ENCODE peak calls at places on chromosomes 11 and 22, in ten cellular contexts. One of them, this sample, is unnamed.

GRCh38 chr11:68954970-68955958 is 25.5 kb downstream of the MRGPRD start:
- DNase-seq in stimulated activated CD8-positive, alpha-beta memory T cell treated with anti-CD3 and anti-CD28 coated beads, Interleukin-12 subunit alpha, Interleukin-12 subunit beta, amount 100 ng/mL, for 1 hour: no peak
- DNase-seq in NCI-H69: peak
- DNase-seq in activated naive CD8-positive, alpha-beta T cell treated with anti-CD3 and anti-CD28 coated beads, Interleukin-2, amount 50 U/mL, for 16 hours: no peak
- DNase-seq in HS-5: no peak
- DNase-seq in stimulated activated CD4-positive, alpha-beta T cell treated with anti-CD3 and anti-CD28 coated beads, Interleukin-2, amount 100 ng/mL, for 24 hours: no peak
- DNase-seq in anterior cingulate cortex: no peak
- DNase-seq in M059J: peak
- DNase-seq in astrocyte of the spinal cord: peak
- DNase-seq in HAP-1: no peak
- DNase-seq in this sample: no peak

GRCh38 chr22:43013355-43014061 is 1.4 kb downstream of the PACSIN2 start:
- DNase-seq in activated naive CD8-positive, alpha-beta T cell treated with anti-CD3 and anti-CD28 coated beads, Interleukin-2, amount 50 U/mL, for 16 hours: no peak
- DNase-seq in stimulated activated CD4-positive, alpha-beta T cell treated with anti-CD3 and anti-CD28 coated beads, Interleukin-2, amount 100 ng/mL, for 24 hours: no peak
- DNase-seq in NCI-H69: peak
- DNase-seq in HS-5: no peak
- DNase-seq in astrocyte of the spinal cord: peak
- DNase-seq in stimulated activated CD8-positive, alpha-beta memory T cell treated with anti-CD3 and anti-CD28 coated beads, Interleukin-12 subunit alpha, Interleukin-12 subunit beta, amount 100 ng/mL, for 1 hour: no peak
- DNase-seq in HAP-1: no peak
- DNase-seq in M059J: peak
- DNase-seq in anterior cingulate cortex: no peak
- DNase-seq in this sample: no peak

GRCh38 chr11:77747381-77747969 is 73.0 kb downstream of the RSF1 start:
- DNase-seq in M059J: no peak
- DNase-seq in NCI-H69: no peak
- DNase-seq in stimulated activated CD8-positive, alpha-beta memory T cell treated with anti-CD3 and anti-CD28 coated beads, Interleukin-12 subunit alpha, Interleukin-12 subunit beta, amount 100 ng/mL, for 1 hour: no peak
- DNase-seq in activated naive CD8-positive, alpha-beta T cell treated with anti-CD3 and anti-CD28 coated beads, Interleukin-2, amount 50 U/mL, for 16 hours: no peak
- DNase-seq in HAP-1: no peak
- DNase-seq in stimulated activated CD4-positive, alpha-beta T cell treated with anti-CD3 and anti-CD28 coated beads, Interleukin-2, amount 100 ng/mL, for 24 hours: no peak
- DNase-seq in astrocyte of the spinal cord: peak
- DNase-seq in HS-5: no peak
- DNase-seq in anterior cingulate cortex: no peak
- DNase-seq in this sample: no peak

GRCh38 chr11:109606256-109606655 is 184.3 kb downstream of the C11orf87 start:
- DNase-seq in NCI-H69: no peak
- DNase-seq in HAP-1: no peak
- DNase-seq in stimulated activated CD8-positive, alpha-beta memory T cell treated with anti-CD3 and anti-CD28 coated beads, Interleukin-12 subunit alpha, Interleukin-12 subunit beta, amount 100 ng/mL, for 1 hour: no peak
- DNase-seq in activated naive CD8-positive, alpha-beta T cell treated with anti-CD3 and anti-CD28 coated beads, Interleukin-2, amount 50 U/mL, for 16 hours: no peak
- DNase-seq in HS-5: no peak
- DNase-seq in anterior cingulate cortex: no peak
- DNase-seq in M059J: no peak
- DNase-seq in astrocyte of the spinal cord: no peak
- DNase-seq in stimulated activated CD4-positive, alpha-beta T cell treated with anti-CD3 and anti-CD28 coated beads, Interleukin-2, amount 100 ng/mL, for 24 hours: no peak
- DNase-seq in this sample: peak

GRCh38 chr11:130121430-130121978 is 38.1 kb upstream of the ST14 start:
- DNase-seq in astrocyte of the spinal cord: peak
- DNase-seq in HS-5: no peak
- DNase-seq in HAP-1: no peak
- DNase-seq in NCI-H69: no peak
- DNase-seq in stimulated activated CD8-positive, alpha-beta memory T cell treated with anti-CD3 and anti-CD28 coated beads, Interleukin-12 subunit alpha, Interleukin-12 subunit beta, amount 100 ng/mL, for 1 hour: no peak
- DNase-seq in activated naive CD8-positive, alpha-beta T cell treated with anti-CD3 and anti-CD28 coated beads, Interleukin-2, amount 50 U/mL, for 16 hours: no peak
- DNase-seq in M059J: peak
- DNase-seq in stimulated activated CD4-positive, alpha-beta T cell treated with anti-CD3 and anti-CD28 coated beads, Interleukin-2, amount 100 ng/mL, for 24 hours: no peak
- DNase-seq in anterior cingulate cortex: no peak
- DNase-seq in this sample: no peak

GRCh38 chr11:32071811-32072210 is 19.1 kb upstream of the RCN1 start:
- DNase-seq in HAP-1: no peak
- DNase-seq in astrocyte of the spinal cord: peak
- DNase-seq in anterior cingulate cortex: no peak
- DNase-seq in stimulated activated CD4-positive, alpha-beta T cell treated with anti-CD3 and anti-CD28 coated beads, Interleukin-2, amount 100 ng/mL, for 24 hours: no peak
- DNase-seq in M059J: peak
- DNase-seq in activated naive CD8-positive, alpha-beta T cell treated with anti-CD3 and anti-CD28 coated beads, Interleukin-2, amount 50 U/mL, for 16 hours: no peak
- DNase-seq in stimulated activated CD8-positive, alpha-beta memory T cell treated with anti-CD3 and anti-CD28 coated beads, Interleukin-12 subunit alpha, Interleukin-12 subunit beta, amount 100 ng/mL, for 1 hour: no peak
- DNase-seq in NCI-H69: peak
- DNase-seq in HS-5: no peak
- DNase-seq in this sample: no peak

GRCh38 chr22:38296372-38296771 is 20.9 kb downstream of the CSNK1E start:
- DNase-seq in astrocyte of the spinal cord: no peak
- DNase-seq in activated naive CD8-positive, alpha-beta T cell treated with anti-CD3 and anti-CD28 coated beads, Interleukin-2, amount 50 U/mL, for 16 hours: no peak
- DNase-seq in M059J: peak
- DNase-seq in stimulated activated CD8-positive, alpha-beta memory T cell treated with anti-CD3 and anti-CD28 coated beads, Interleukin-12 subunit alpha, Interleukin-12 subunit beta, amount 100 ng/mL, for 1 hour: no peak
- DNase-seq in HS-5: no peak
- DNase-seq in NCI-H69: no peak
- DNase-seq in stimulated activated CD4-positive, alpha-beta T cell treated with anti-CD3 and anti-CD28 coated beads, Interleukin-2, amount 100 ng/mL, for 24 hours: no peak
- DNase-seq in HAP-1: no peak
- DNase-seq in anterior cingulate cortex: no peak
- DNase-seq in this sample: no peak

GRCh38 chr11:120652705-120653335 is 141.3 kb downstream of the GRIK4 start:
- DNase-seq in anterior cingulate cortex: no peak
- DNase-seq in HAP-1: no peak
- DNase-seq in astrocyte of the spinal cord: no peak
- DNase-seq in M059J: no peak
- DNase-seq in NCI-H69: peak
- DNase-seq in stimulated activated CD8-positive, alpha-beta memory T cell treated with anti-CD3 and anti-CD28 coated beads, Interleukin-12 subunit alpha, Interleukin-12 subunit beta, amount 100 ng/mL, for 1 hour: no peak
- DNase-seq in stimulated activated CD4-positive, alpha-beta T cell treated with anti-CD3 and anti-CD28 coated beads, Interleukin-2, amount 100 ng/mL, for 24 hours: peak
- DNase-seq in HS-5: no peak
- DNase-seq in activated naive CD8-positive, alpha-beta T cell treated with anti-CD3 and anti-CD28 coated beads, Interleukin-2, amount 50 U/mL, for 16 hours: no peak
- DNase-seq in this sample: no peak

GRCh38 chr11:93512073-93512475 is 31.1 kb downstream of the SMCO4 start:
- DNase-seq in M059J: no peak
- DNase-seq in HS-5: no peak
- DNase-seq in NCI-H69: no peak
- DNase-seq in anterior cingulate cortex: no peak
- DNase-seq in astrocyte of the spinal cord: no peak
- DNase-seq in HAP-1: no peak
- DNase-seq in stimulated activated CD4-positive, alpha-beta T cell treated with anti-CD3 and anti-CD28 coated beads, Interleukin-2, amount 100 ng/mL, for 24 hours: no peak
- DNase-seq in stimulated activated CD8-positive, alpha-beta memory T cell treated with anti-CD3 and anti-CD28 coated beads, Interleukin-12 subunit alpha, Interleukin-12 subunit beta, amount 100 ng/mL, for 1 hour: no peak
- DNase-seq in activated naive CD8-positive, alpha-beta T cell treated with anti-CD3 and anti-CD28 coated beads, Interleukin-2, amount 50 U/mL, for 16 hours: no peak
- DNase-seq in this sample: no peak

GRCh38 chr22:26486394-26486793 is 2.7 kb downstream of the SRRD start:
- DNase-seq in M059J: no peak
- DNase-seq in anterior cingulate cortex: no peak
- DNase-seq in activated naive CD8-positive, alpha-beta T cell treated with anti-CD3 and anti-CD28 coated beads, Interleukin-2, amount 50 U/mL, for 16 hours: no peak
- DNase-seq in astrocyte of the spinal cord: no peak
- DNase-seq in stimulated activated CD8-positive, alpha-beta memory T cell treated with anti-CD3 and anti-CD28 coated beads, Interleukin-12 subunit alpha, Interleukin-12 subunit beta, amount 100 ng/mL, for 1 hour: no peak
- DNase-seq in stimulated activated CD4-positive, alpha-beta T cell treated with anti-CD3 and anti-CD28 coated beads, Interleukin-2, amount 100 ng/mL, for 24 hours: no peak
- DNase-seq in HAP-1: no peak
- DNase-seq in NCI-H69: no peak
- DNase-seq in HS-5: no peak
- DNase-seq in this sample: peak

GRCh38 chr11:47917643-47918369 is 62.6 kb upstream of the PTPRJ start:
- DNase-seq in M059J: peak
- DNase-seq in HAP-1: no peak
- DNase-seq in HS-5: no peak
- DNase-seq in stimulated activated CD8-positive, alpha-beta memory T cell treated with anti-CD3 and anti-CD28 coated beads, Interleukin-12 subunit alpha, Interleukin-12 subunit beta, amount 100 ng/mL, for 1 hour: no peak
- DNase-seq in NCI-H69: peak
- DNase-seq in anterior cingulate cortex: peak
- DNase-seq in activated naive CD8-positive, alpha-beta T cell treated with anti-CD3 and anti-CD28 coated beads, Interleukin-2, amount 50 U/mL, for 16 hours: no peak
- DNase-seq in astrocyte of the spinal cord: peak
- DNase-seq in stimulated activated CD4-positive, alpha-beta T cell treated with anti-CD3 and anti-CD28 coated beads, Interleukin-2, amount 100 ng/mL, for 24 hours: no peak
- DNase-seq in this sample: peak

GRCh38 chr22:22366478-22366988 is 121.9 kb downstream of the VPREB1 start:
- DNase-seq in stimulated activated CD4-positive, alpha-beta T cell treated with anti-CD3 and anti-CD28 coated beads, Interleukin-2, amount 100 ng/mL, for 24 hours: no peak
- DNase-seq in astrocyte of the spinal cord: no peak
- DNase-seq in HAP-1: no peak
- DNase-seq in stimulated activated CD8-positive, alpha-beta memory T cell treated with anti-CD3 and anti-CD28 coated beads, Interleukin-12 subunit alpha, Interleukin-12 subunit beta, amount 100 ng/mL, for 1 hour: no peak
- DNase-seq in HS-5: no peak
- DNase-seq in M059J: no peak
- DNase-seq in NCI-H69: no peak
- DNase-seq in anterior cingulate cortex: no peak
- DNase-seq in activated naive CD8-positive, alpha-beta T cell treated with anti-CD3 and anti-CD28 coated beads, Interleukin-2, amount 50 U/mL, for 16 hours: no peak
- DNase-seq in this sample: no peak

GRCh38 chr11:11849127-11849746 is 7.5 kb downstream of the USP47 start:
- DNase-seq in anterior cingulate cortex: no peak
- DNase-seq in stimulated activated CD4-positive, alpha-beta T cell treated with anti-CD3 and anti-CD28 coated beads, Interleukin-2, amount 100 ng/mL, for 24 hours: peak
- DNase-seq in HS-5: no peak
- DNase-seq in stimulated activated CD8-positive, alpha-beta memory T cell treated with anti-CD3 and anti-CD28 coated beads, Interleukin-12 subunit alpha, Interleukin-12 subunit beta, amount 100 ng/mL, for 1 hour: peak
- DNase-seq in NCI-H69: peak
- DNase-seq in activated naive CD8-positive, alpha-beta T cell treated with anti-CD3 and anti-CD28 coated beads, Interleukin-2, amount 50 U/mL, for 16 hours: peak
- DNase-seq in HAP-1: peak
- DNase-seq in M059J: peak
- DNase-seq in astrocyte of the spinal cord: peak
- DNase-seq in this sample: no peak

GRCh38 chr11:1437500-1437899 is 47.8 kb downstream of the BRSK2 start:
- DNase-seq in anterior cingulate cortex: no peak
- DNase-seq in HS-5: no peak
- DNase-seq in M059J: peak
- DNase-seq in stimulated activated CD4-positive, alpha-beta T cell treated with anti-CD3 and anti-CD28 coated beads, Interleukin-2, amount 100 ng/mL, for 24 hours: no peak
- DNase-seq in activated naive CD8-positive, alpha-beta T cell treated with anti-CD3 and anti-CD28 coated beads, Interleukin-2, amount 50 U/mL, for 16 hours: no peak
- DNase-seq in stimulated activated CD8-positive, alpha-beta memory T cell treated with anti-CD3 and anti-CD28 coated beads, Interleukin-12 subunit alpha, Interleukin-12 subunit beta, amount 100 ng/mL, for 1 hour: no peak
- DNase-seq in HAP-1: no peak
- DNase-seq in NCI-H69: no peak
- DNase-seq in astrocyte of the spinal cord: peak
- DNase-seq in this sample: no peak

GRCh38 chr11:103091441-103091809 is 535 bp downstream of the DCUN1D5 start:
- DNase-seq in astrocyte of the spinal cord: peak
- DNase-seq in stimulated activated CD8-positive, alpha-beta memory T cell treated with anti-CD3 and anti-CD28 coated beads, Interleukin-12 subunit alpha, Interleukin-12 subunit beta, amount 100 ng/mL, for 1 hour: no peak
- DNase-seq in HAP-1: peak
- DNase-seq in HS-5: no peak
- DNase-seq in anterior cingulate cortex: peak
- DNase-seq in NCI-H69: peak
- DNase-seq in M059J: peak
- DNase-seq in activated naive CD8-positive, alpha-beta T cell treated with anti-CD3 and anti-CD28 coated beads, Interleukin-2, amount 50 U/mL, for 16 hours: no peak
- DNase-seq in stimulated activated CD4-positive, alpha-beta T cell treated with anti-CD3 and anti-CD28 coated beads, Interleukin-2, amount 100 ng/mL, for 24 hours: peak
- DNase-seq in this sample: peak

GRCh38 chr22:45892681-45893461 is 84.1 kb downstream of the WNT7B start:
- DNase-seq in activated naive CD8-positive, alpha-beta T cell treated with anti-CD3 and anti-CD28 coated beads, Interleukin-2, amount 50 U/mL, for 16 hours: no peak
- DNase-seq in HS-5: no peak
- DNase-seq in anterior cingulate cortex: no peak
- DNase-seq in NCI-H69: no peak
- DNase-seq in astrocyte of the spinal cord: no peak
- DNase-seq in M059J: no peak
- DNase-seq in stimulated activated CD4-positive, alpha-beta T cell treated with anti-CD3 and anti-CD28 coated beads, Interleukin-2, amount 100 ng/mL, for 24 hours: no peak
- DNase-seq in HAP-1: no peak
- DNase-seq in stimulated activated CD8-positive, alpha-beta memory T cell treated with anti-CD3 and anti-CD28 coated beads, Interleukin-12 subunit alpha, Interleukin-12 subunit beta, amount 100 ng/mL, for 1 hour: no peak
- DNase-seq in this sample: no peak

GRCh38 chr22:40128989-40129388 is 48.7 kb upstream of the TNRC6B start:
- DNase-seq in NCI-H69: no peak
- DNase-seq in activated naive CD8-positive, alpha-beta T cell treated with anti-CD3 and anti-CD28 coated beads, Interleukin-2, amount 50 U/mL, for 16 hours: no peak
- DNase-seq in astrocyte of the spinal cord: no peak
- DNase-seq in stimulated activated CD8-positive, alpha-beta memory T cell treated with anti-CD3 and anti-CD28 coated beads, Interleukin-12 subunit alpha, Interleukin-12 subunit beta, amount 100 ng/mL, for 1 hour: no peak
- DNase-seq in anterior cingulate cortex: no peak
- DNase-seq in HS-5: no peak
- DNase-seq in HAP-1: no peak
- DNase-seq in stimulated activated CD4-positive, alpha-beta T cell treated with anti-CD3 and anti-CD28 coated beads, Interleukin-2, amount 100 ng/mL, for 24 hours: no peak
- DNase-seq in M059J: no peak
- DNase-seq in this sample: no peak

GRCh38 chr11:126146454-126147192 is 64.8 kb downstream of the RPUSD4 start:
- DNase-seq in M059J: no peak
- DNase-seq in HAP-1: no peak
- DNase-seq in anterior cingulate cortex: peak
- DNase-seq in NCI-H69: peak
- DNase-seq in stimulated activated CD8-positive, alpha-beta memory T cell treated with anti-CD3 and anti-CD28 coated beads, Interleukin-12 subunit alpha, Interleukin-12 subunit beta, amount 100 ng/mL, for 1 hour: no peak
- DNase-seq in activated naive CD8-positive, alpha-beta T cell treated with anti-CD3 and anti-CD28 coated beads, Interleukin-2, amount 50 U/mL, for 16 hours: no peak
- DNase-seq in HS-5: no peak
- DNase-seq in stimulated activated CD4-positive, alpha-beta T cell treated with anti-CD3 and anti-CD28 coated beads, Interleukin-2, amount 100 ng/mL, for 24 hours: no peak
- DNase-seq in astrocyte of the spinal cord: no peak
- DNase-seq in this sample: peak

GRCh38 chr11:86172894-86173293 is 71.7 kb upstream of the EED start:
- DNase-seq in anterior cingulate cortex: no peak
- DNase-seq in stimulated activated CD8-positive, alpha-beta memory T cell treated with anti-CD3 and anti-CD28 coated beads, Interleukin-12 subunit alpha, Interleukin-12 subunit beta, amount 100 ng/mL, for 1 hour: no peak
- DNase-seq in M059J: peak
- DNase-seq in NCI-H69: no peak
- DNase-seq in HAP-1: no peak
- DNase-seq in HS-5: no peak
- DNase-seq in stimulated activated CD4-positive, alpha-beta T cell treated with anti-CD3 and anti-CD28 coated beads, Interleukin-2, amount 100 ng/mL, for 24 hours: no peak
- DNase-seq in activated naive CD8-positive, alpha-beta T cell treated with anti-CD3 and anti-CD28 coated beads, Interleukin-2, amount 50 U/mL, for 16 hours: no peak
- DNase-seq in astrocyte of the spinal cord: peak
- DNase-seq in this sample: no peak

GRCh38 chr22:46100401-46101105 is 49.8 kb upstream of the PPARA start:
- DNase-seq in HS-5: no peak
- DNase-seq in NCI-H69: no peak
- DNase-seq in anterior cingulate cortex: no peak
- DNase-seq in stimulated activated CD8-positive, alpha-beta memory T cell treated with anti-CD3 and anti-CD28 coated beads, Interleukin-12 subunit alpha, Interleukin-12 subunit beta, amount 100 ng/mL, for 1 hour: no peak
- DNase-seq in HAP-1: no peak
- DNase-seq in M059J: no peak
- DNase-seq in activated naive CD8-positive, alpha-beta T cell treated with anti-CD3 and anti-CD28 coated beads, Interleukin-2, amount 50 U/mL, for 16 hours: no peak
- DNase-seq in astrocyte of the spinal cord: no peak
- DNase-seq in stimulated activated CD4-positive, alpha-beta T cell treated with anti-CD3 and anti-CD28 coated beads, Interleukin-2, amount 100 ng/mL, for 24 hours: no peak
- DNase-seq in this sample: no peak

GRCh38 chr11:209275-210121 is 2.0 kb downstream of the RIC8A start:
- DNase-seq in stimulated activated CD4-positive, alpha-beta T cell treated with anti-CD3 and anti-CD28 coated beads, Interleukin-2, amount 100 ng/mL, for 24 hours: no peak
- DNase-seq in stimulated activated CD8-positive, alpha-beta memory T cell treated with anti-CD3 and anti-CD28 coated beads, Interleukin-12 subunit alpha, Interleukin-12 subunit beta, amount 100 ng/mL, for 1 hour: no peak
- DNase-seq in activated naive CD8-positive, alpha-beta T cell treated with anti-CD3 and anti-CD28 coated beads, Interleukin-2, amount 50 U/mL, for 16 hours: no peak
- DNase-seq in NCI-H69: no peak
- DNase-seq in astrocyte of the spinal cord: no peak
- DNase-seq in anterior cingulate cortex: no peak
- DNase-seq in HS-5: no peak
- DNase-seq in HAP-1: no peak
- DNase-seq in M059J: no peak
- DNase-seq in this sample: no peak

GRCh38 chr11:75734491-75735180 is 17.0 kb downstream of the MOGAT2 start:
- DNase-seq in NCI-H69: peak
- DNase-seq in activated naive CD8-positive, alpha-beta T cell treated with anti-CD3 and anti-CD28 coated beads, Interleukin-2, amount 50 U/mL, for 16 hours: no peak
- DNase-seq in HS-5: no peak
- DNase-seq in stimulated activated CD4-positive, alpha-beta T cell treated with anti-CD3 and anti-CD28 coated beads, Interleukin-2, amount 100 ng/mL, for 24 hours: no peak
- DNase-seq in stimulated activated CD8-positive, alpha-beta memory T cell treated with anti-CD3 and anti-CD28 coated beads, Interleukin-12 subunit alpha, Interleukin-12 subunit beta, amount 100 ng/mL, for 1 hour: no peak
- DNase-seq in anterior cingulate cortex: no peak
- DNase-seq in HAP-1: no peak
- DNase-seq in M059J: no peak
- DNase-seq in astrocyte of the spinal cord: no peak
- DNase-seq in this sample: no peak

GRCh38 chr11:95338430-95338991 is 107.5 kb upstream of the SESN3 start:
- DNase-seq in stimulated activated CD8-positive, alpha-beta memory T cell treated with anti-CD3 and anti-CD28 coated beads, Interleukin-12 subunit alpha, Interleukin-12 subunit beta, amount 100 ng/mL, for 1 hour: no peak
- DNase-seq in HAP-1: peak
- DNase-seq in HS-5: no peak
- DNase-seq in NCI-H69: peak
- DNase-seq in astrocyte of the spinal cord: peak
- DNase-seq in M059J: peak
- DNase-seq in activated naive CD8-positive, alpha-beta T cell treated with anti-CD3 and anti-CD28 coated beads, Interleukin-2, amount 50 U/mL, for 16 hours: no peak
- DNase-seq in stimulated activated CD4-positive, alpha-beta T cell treated with anti-CD3 and anti-CD28 coated beads, Interleukin-2, amount 100 ng/mL, for 24 hours: no peak
- DNase-seq in anterior cingulate cortex: peak
- DNase-seq in this sample: peak

GRCh38 chr11:130315354-130315970 is 745 bp upstream of the ZBTB44 start:
- DNase-seq in M059J: no peak
- DNase-seq in astrocyte of the spinal cord: no peak
- DNase-seq in NCI-H69: peak
- DNase-seq in anterior cingulate cortex: no peak
- DNase-seq in activated naive CD8-positive, alpha-beta T cell treated with anti-CD3 and anti-CD28 coated beads, Interleukin-2, amount 50 U/mL, for 16 hours: peak
- DNase-seq in HS-5: no peak
- DNase-seq in HAP-1: no peak
- DNase-seq in stimulated activated CD8-positive, alpha-beta memory T cell treated with anti-CD3 and anti-CD28 coated beads, Interleukin-12 subunit alpha, Interleukin-12 subunit beta, amount 100 ng/mL, for 1 hour: peak
- DNase-seq in stimulated activated CD4-positive, alpha-beta T cell treated with anti-CD3 and anti-CD28 coated beads, Interleukin-2, amount 100 ng/mL, for 24 hours: peak
- DNase-seq in this sample: no peak